ENCODE peak calls at places on chromosomes 5 and 9, in four cellular contexts. One of them, this sample, is unnamed. For H3K4me1, the result is how much of the 10 kb centered on the place peaks cover.

GRCh38 chr9:18275313-18275990 is 198.5 kb upstream of the ADAMTSL1 start:
- DNase-seq in HepG2: no peak
- DNase-seq in A549: no peak
- DNase-seq in sigmoid colon: no peak
- DNase-seq in this sample: no peak

GRCh38 chr9:132114102-132114707 is 34.5 kb upstream of the MED27 start:
- DNase-seq in HepG2: peak
- DNase-seq in A549: peak
- DNase-seq in sigmoid colon: no peak
- DNase-seq in this sample: peak

GRCh38 chr9:94534901-94535300 is 20.0 kb upstream of the PCAT7 start:
- DNase-seq in HepG2: no peak
- DNase-seq in A549: no peak
- DNase-seq in sigmoid colon: no peak
- DNase-seq in this sample: no peak

GRCh38 chr5:81925012-81925411 is 46.8 kb upstream of the ATG10 start:
- DNase-seq in HepG2: no peak
- DNase-seq in A549: no peak
- DNase-seq in sigmoid colon: no peak
- DNase-seq in this sample: no peak

GRCh38 chr5:16736158-16736994 is 119.6 kb upstream of the RETREG1 start:
- DNase-seq in HepG2: peak
- DNase-seq in A549: no peak
- DNase-seq in sigmoid colon: no peak
- DNase-seq in this sample: no peak

GRCh38 chr5:38667499-38667776 is 111.0 kb upstream of the LIFR start:
- DNase-seq in HepG2: no peak
- DNase-seq in A549: no peak
- DNase-seq in sigmoid colon: no peak
- DNase-seq in this sample: no peak

GRCh38 chr5:61631438-61631941 is 299.4 kb downstream of the ZSWIM6 start:
- DNase-seq in HepG2: no peak
- DNase-seq in A549: no peak
- DNase-seq in sigmoid colon: peak
- DNase-seq in this sample: peak

GRCh38 chr9:86721843-86722705 is 225.2 kb downstream of the GAS1 start:
- DNase-seq in HepG2: no peak
- DNase-seq in A549: no peak
- DNase-seq in sigmoid colon: peak
- DNase-seq in this sample: peak

GRCh38 chr5:38413696-38414095 is 142.8 kb downstream of the LIFR start:
- DNase-seq in HepG2: no peak
- DNase-seq in A549: no peak
- DNase-seq in sigmoid colon: no peak
- DNase-seq in this sample: no peak

GRCh38 chr5:158086856-158087255 is 227.9 kb upstream of the CLINT1 start:
- DNase-seq in HepG2: no peak
- DNase-seq in A549: no peak
- DNase-seq in sigmoid colon: no peak
- DNase-seq in this sample: no peak

GRCh38 chr5:40453689-40454088 is 226.0 kb upstream of the PTGER4 start:
- DNase-seq in HepG2: no peak
- DNase-seq in A549: no peak
- DNase-seq in sigmoid colon: no peak
- DNase-seq in this sample: no peak

GRCh38 chr5:1002836-1003235 is 5.8 kb upstream of the NKD2 start:
- DNase-seq in HepG2: no peak
- DNase-seq in A549: no peak
- DNase-seq in sigmoid colon: peak
- DNase-seq in this sample: no peak

GRCh38 chr5:10729320-10730133 is 31.5 kb downstream of the DAP start:
- DNase-seq in HepG2: no peak
- DNase-seq in A549: no peak
- DNase-seq in sigmoid colon: no peak
- DNase-seq in this sample: no peak

GRCh38 chr9:18985464-18985951 is 47.5 kb downstream of the SAXO1 start:
- DNase-seq in HepG2: no peak
- DNase-seq in A549: no peak
- DNase-seq in sigmoid colon: no peak
- DNase-seq in this sample: no peak

GRCh38 chr9:110036286-110036685 is 171.7 kb downstream of the C9orf152 start:
- DNase-seq in HepG2: no peak
- DNase-seq in A549: no peak
- DNase-seq in sigmoid colon: no peak
- DNase-seq in this sample: no peak

GRCh38 chr5:173486826-173487225 is 129.6 kb downstream of the BOD1 start:
- DNase-seq in HepG2: no peak
- DNase-seq in A549: no peak
- DNase-seq in sigmoid colon: no peak
- DNase-seq in this sample: no peak

GRCh38 chr9:109974143-109974917 is 194.3 kb downstream of the PALM2AKAP2 start:
- DNase-seq in HepG2: no peak
- DNase-seq in A549: no peak
- DNase-seq in sigmoid colon: no peak
- DNase-seq in this sample: no peak

GRCh38 chr5:59342181-59342580 is 551.3 kb downstream of the PDE4D start:
- DNase-seq in HepG2: no peak
- DNase-seq in A549: no peak
- DNase-seq in sigmoid colon: no peak
- DNase-seq in this sample: no peak

GRCh38 chr5:172091956-172092732 is 85.7 kb upstream of the FBXW11 start:
- DNase-seq in HepG2: no peak
- DNase-seq in A549: no peak
- DNase-seq in sigmoid colon: peak
- DNase-seq in this sample: no peak

GRCh38 chr5:150070277-150070638 is 16.1 kb downstream of the CSF1R start:
- DNase-seq in HepG2: peak
- DNase-seq in A549: no peak
- DNase-seq in sigmoid colon: no peak
- DNase-seq in this sample: no peak

GRCh38 chr9:125146247-125146646 is 2.9 kb upstream of the SCAI start:
- DNase-seq in HepG2: no peak
- DNase-seq in A549: no peak
- DNase-seq in sigmoid colon: no peak
- DNase-seq in this sample: no peak

GRCh38 chr9:132977626-132978450 is 656 bp upstream of the GFI1B start:
- DNase-seq in HepG2: peak
- DNase-seq in A549: peak
- DNase-seq in sigmoid colon: no peak
- DNase-seq in this sample: peak

GRCh38 chr5:6590581-6590980 is 42.3 kb downstream of the NSUN2 start:
- DNase-seq in HepG2: no peak
- DNase-seq in A549: no peak
- DNase-seq in sigmoid colon: no peak
- DNase-seq in this sample: no peak

DNA sequence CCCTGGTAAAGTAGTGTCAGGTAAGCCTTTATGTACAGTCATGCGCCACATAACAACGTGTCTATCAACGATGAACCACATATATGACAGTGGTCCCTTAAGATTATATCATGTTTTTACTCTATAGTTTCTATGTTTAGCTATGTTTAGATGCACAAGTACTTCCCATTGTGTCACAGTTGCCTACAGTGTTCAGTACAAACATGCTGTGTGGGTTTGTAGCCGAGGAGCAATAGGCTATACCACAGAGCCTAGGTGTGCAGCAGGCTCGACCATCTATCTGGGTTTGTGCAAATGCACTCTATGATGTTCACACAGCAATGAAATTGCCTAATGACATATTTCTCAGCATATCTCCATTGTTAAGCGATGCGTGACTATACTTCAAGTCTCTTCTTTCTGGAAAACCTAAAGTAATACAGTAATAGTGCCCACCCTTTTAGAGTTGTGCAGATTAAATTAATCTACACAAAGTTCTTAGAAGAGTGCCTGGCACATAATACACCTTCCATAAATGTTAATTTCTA is 295.9 kb downstream of the ARHGAP26 start:
- DNase-seq in HepG2: no peak
- DNase-seq in A549: no peak
- DNase-seq in sigmoid colon: no peak
- DNase-seq in this sample: no peak
- H3K4me1 ChIP-seq in HepG2: under half
- H3K4me1 ChIP-seq in A549: under half
- H3K4me1 ChIP-seq in sigmoid colon: under half
- H3K4me1 ChIP-seq in this sample: under half

GRCh38 chr5:56962286-56962685 is 10.4 kb upstream of the MIER3 start:
- DNase-seq in HepG2: peak
- DNase-seq in A549: no peak
- DNase-seq in sigmoid colon: no peak
- DNase-seq in this sample: no peak
- TF ChIP-seq POLR2A in HepG2: no peak
- TF ChIP-seq POLR2A in A549: no peak
- TF ChIP-seq POLR2A in sigmoid colon: no peak
- TF ChIP-seq POLR2A in this sample: no peak

DNA sequence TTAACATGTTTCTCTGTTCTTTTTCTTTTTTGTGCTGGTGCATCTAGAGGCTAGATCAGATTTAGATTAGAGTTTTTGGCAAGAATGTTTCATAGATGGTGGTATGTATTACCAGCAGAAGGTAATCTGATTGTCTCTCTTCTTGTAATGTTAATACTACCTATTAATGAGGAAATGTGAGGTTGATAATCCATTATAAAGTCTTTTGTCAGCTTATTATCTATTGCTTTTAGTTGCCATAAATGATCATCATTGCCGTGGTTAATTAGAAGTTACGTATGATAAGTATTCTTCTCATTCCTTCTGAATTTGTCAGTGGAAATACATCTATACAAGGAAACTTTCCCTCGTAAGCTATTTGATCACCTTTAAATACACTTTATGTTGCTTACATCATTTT is 135.0 kb downstream of the PAM start:
- DNase-seq in HepG2: no peak
- DNase-seq in A549: no peak
- DNase-seq in sigmoid colon: no peak
- DNase-seq in this sample: no peak
- TF ChIP-seq EP300 in HepG2: no peak
- TF ChIP-seq EP300 in A549: no peak
- TF ChIP-seq EP300 in sigmoid colon: no peak
- TF ChIP-seq EP300 in this sample: no peak

DNA sequence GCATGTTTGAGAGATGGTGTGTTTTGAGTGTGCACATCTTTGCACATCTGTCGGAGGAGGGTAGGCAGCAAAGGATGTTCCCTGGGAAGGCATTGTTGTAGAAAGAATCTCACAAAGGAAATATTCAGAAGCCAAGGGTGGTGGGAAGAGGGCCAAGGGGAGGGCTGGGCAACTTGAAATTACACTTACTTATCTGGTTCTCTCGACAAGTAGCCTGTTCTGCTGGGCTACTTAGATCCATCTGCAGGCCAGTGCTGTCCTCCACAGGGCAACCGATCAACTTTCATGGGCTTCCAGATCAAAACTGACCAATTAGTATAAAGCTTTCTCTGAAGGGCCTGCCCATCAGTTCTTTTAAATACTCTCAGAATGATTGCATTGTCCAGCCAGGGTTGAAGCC is 495.2 kb downstream of the GADD45G start:
- DNase-seq in HepG2: no peak
- DNase-seq in A549: no peak
- DNase-seq in sigmoid colon: no peak
- DNase-seq in this sample: no peak
- H3K4me1 ChIP-seq in HepG2: under half
- H3K4me1 ChIP-seq in A549: under half
- H3K4me1 ChIP-seq in sigmoid colon: under half
- H3K4me1 ChIP-seq in this sample: under half

DNA sequence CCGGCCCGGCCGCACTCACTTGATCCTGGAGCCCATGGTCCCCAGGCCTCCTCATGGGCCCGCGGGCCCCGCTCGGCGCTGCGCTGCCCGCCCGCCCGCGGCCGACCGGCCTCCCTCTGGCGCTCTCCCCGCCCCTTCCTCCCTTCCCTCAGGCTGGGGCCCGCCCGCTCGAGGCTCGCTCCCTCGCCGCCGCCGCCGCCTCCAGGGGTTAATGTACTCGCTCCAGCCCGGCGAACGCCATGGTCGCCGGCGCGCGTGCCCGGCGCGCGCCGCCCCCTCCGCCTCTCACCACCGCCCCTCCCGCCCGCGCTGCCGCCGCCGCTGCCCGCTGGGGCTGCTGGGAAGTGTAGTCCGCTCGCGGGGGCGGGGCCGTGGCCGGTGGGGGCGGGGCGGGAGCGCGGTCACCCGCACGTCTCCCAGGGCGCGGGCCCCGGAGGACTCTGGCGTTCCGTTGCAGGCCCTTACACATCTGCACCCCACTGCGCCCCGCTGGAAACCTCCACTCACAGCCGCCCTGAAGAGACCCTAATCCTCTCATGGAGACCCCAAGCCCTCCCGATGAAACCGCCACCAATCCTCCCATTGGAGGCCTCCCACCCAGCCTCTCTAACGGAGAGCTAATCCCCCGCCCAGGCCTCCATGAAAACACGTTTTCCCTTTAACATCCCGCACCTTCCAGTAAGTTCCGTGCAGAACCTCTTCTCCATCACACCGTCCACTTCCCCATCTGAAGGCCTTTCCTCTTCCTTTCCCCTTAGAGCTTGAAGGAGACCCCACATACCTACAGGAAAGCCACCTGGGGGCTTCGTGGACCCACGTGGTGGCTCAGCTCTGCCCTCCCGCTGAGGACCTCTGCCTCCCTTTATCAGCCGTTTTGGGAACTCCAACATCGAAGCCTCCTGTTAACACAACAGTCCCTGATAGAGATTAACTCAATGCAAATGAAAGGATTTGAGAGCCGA is at the start of gene DENND1A:
- DNase-seq in HepG2: peak
- DNase-seq in A549: peak
- DNase-seq in sigmoid colon: peak
- DNase-seq in this sample: peak
- TF ChIP-seq POLR2A in HepG2: peak
- TF ChIP-seq POLR2A in A549: peak
- TF ChIP-seq POLR2A in sigmoid colon: no peak
- TF ChIP-seq POLR2A in this sample: peak

GRCh38 chr5:73322453-73323076 is 126.0 kb downstream of the FOXD1 start:
- DNase-seq in HepG2: no peak
- DNase-seq in A549: no peak
- DNase-seq in sigmoid colon: no peak
- DNase-seq in this sample: no peak
- TF ChIP-seq EP300 in HepG2: no peak
- TF ChIP-seq EP300 in A549: no peak
- TF ChIP-seq EP300 in sigmoid colon: no peak
- TF ChIP-seq EP300 in this sample: no peak

DNA sequence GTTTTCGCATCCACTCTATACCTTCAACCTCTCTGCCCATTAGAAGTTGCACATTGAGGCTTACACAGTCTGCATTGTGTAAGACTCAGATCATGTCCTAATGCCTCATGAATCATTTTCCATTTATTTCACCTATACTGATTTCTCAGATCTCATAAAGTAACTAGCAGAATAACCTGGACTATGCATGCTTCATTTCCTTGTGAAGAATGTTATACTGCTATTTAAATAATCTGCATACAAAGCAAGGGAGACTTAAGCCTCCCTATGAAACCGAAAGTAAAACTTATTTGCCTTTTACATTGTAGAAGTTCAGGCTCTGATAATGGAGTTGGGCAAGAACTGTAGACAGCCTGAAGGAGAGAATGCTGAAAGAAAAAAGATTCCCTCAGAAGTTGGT is 235.4 kb downstream of the ELAVL2 start:
- DNase-seq in HepG2: no peak
- DNase-seq in A549: no peak
- DNase-seq in sigmoid colon: no peak
- DNase-seq in this sample: no peak
- H3K4me1 ChIP-seq in HepG2: under half
- H3K4me1 ChIP-seq in A549: under half
- H3K4me1 ChIP-seq in sigmoid colon: under half
- H3K4me1 ChIP-seq in this sample: under half